ENCODE peak calls at places on chromosomes 6 and 20, in seven cellular contexts. Y, W, U, G, N, X and V are unnamed samples.

GRCh38 chr6:35243386-35243958 is 16.1 kb upstream of the ZNF76 start:
- DNase-seq in G (no peak), W (no peak), U (no peak), X (no peak), N (no peak), Y (no peak), V (no peak)

GRCh38 chr20:5056801-5057599 is 55.7 kb upstream of the SLC23A2 start:
- DNase-seq in X (no peak), G (peak; percentile 67), U (no peak), W (peak; percentile 77), Y (peak; percentile 39), N (no peak), V (peak; percentile 26)

GRCh38 chr6:110524305-110524704 is 47.9 kb upstream of the SLC22A16 start:
- DNase-seq in N (no peak), U (no peak), X (no peak), G (no peak), W (no peak), Y (no peak), V (no peak)

GRCh38 chr6:33008944-33009861 is at the start of gene HLA-DOA:
- DNase-seq in W (no peak), Y (peak; percentile 83), X (no peak), U (no peak), G (no peak), N (no peak), V (peak; percentile 76)

GRCh38 chr20:37209661-37210314 is 30.4 kb upstream of the MROH8 start:
- DNase-seq in G (no peak), W (no peak), X (no peak), U (no peak), Y (no peak), N (no peak), V (no peak)

GRCh38 chr6:70813885-70814284 is 143.0 kb downstream of the B3GAT2 start:
- DNase-seq in N (no peak), X (no peak), U (no peak), W (no peak), Y (no peak), G (no peak), V (no peak)

GRCh38 chr20:24970030-24970553 is 21.0 kb downstream of the CST7 start:
- DNase-seq in X (no peak), U (no peak), G (no peak), Y (no peak), N (no peak), W (no peak), V (no peak)

GRCh38 chr6:44697333-44697732 is 309.8 kb downstream of the CDC5L start:
- DNase-seq in N (no peak), U (no peak), Y (no peak), X (no peak), G (no peak), W (no peak), V (no peak)

GRCh38 chr6:43773981-43774775 is 4.2 kb downstream of the VEGFA start:
- DNase-seq in U (peak; percentile 60), N (no peak), Y (no peak), G (no peak), X (no peak), W (no peak), V (no peak)

GRCh38 chr6:111550195-111550594 is 55.5 kb downstream of the TRAF3IP2 start:
- DNase-seq in X (no peak), W (no peak), Y (no peak), G (no peak), N (no peak), U (no peak), V (no peak)

GRCh38 chr6:159110013-159110412 is 59.2 kb upstream of the FNDC1 start:
- DNase-seq in Y (no peak), N (peak; percentile 13), U (no peak), G (no peak), W (peak; percentile 28), X (peak; percentile 31), V (no peak)

GRCh38 chr6:43804550-43805223 is 34.7 kb downstream of the VEGFA start:
- DNase-seq in U (no peak), G (no peak), Y (no peak), X (no peak), W (no peak), N (no peak), V (no peak)

GRCh38 chr20:4555188-4555893 is 166.4 kb upstream of the PRND start:
- DNase-seq in G (no peak), W (peak; percentile 44), U (peak; percentile 54), X (no peak), N (no peak), Y (no peak), V (no peak)

GRCh38 chr20:63082308-63082938 is 75.7 kb upstream of the BHLHE23 start:
- DNase-seq in Y (no peak), G (no peak), W (no peak), X (no peak), N (no peak), U (peak; percentile 71), V (peak; percentile 67)

GRCh38 chr6:170292778-170293164 is 1.9 kb upstream of the DLL1 start:
- DNase-seq in U (no peak), Y (no peak), W (peak; percentile 38), N (no peak), G (no peak), X (peak; percentile 55), V (no peak)

GRCh38 chr6:155077331-155077730 is 82.2 kb downstream of the TIAM2 start:
- DNase-seq in W (no peak), X (no peak), U (no peak), N (peak; percentile 75), Y (no peak), G (no peak), V (no peak)

GRCh38 chr6:149268768-149269167 is 48.7 kb upstream of the TAB2 start:
- DNase-seq in G (no peak), U (no peak), N (no peak), W (no peak), Y (no peak), X (no peak), V (no peak)